ENCODE peak calls at places on chromosomes 4 and X, in eight cellular contexts. V, K, Z, J, C, I, T and G are unnamed samples.

GRCh38 chr4:80184791-80185756 is 12.2 kb upstream of the PRDM8 start:
- DNase-seq in V (no peak), I (no peak), C (no peak), Z (no peak), J (no peak), T (no peak), K (no peak), G (no peak)

GRCh38 chrX:110449312-110449711 is 90.7 kb downstream of the RTL9 start:
- DNase-seq in Z (no peak), T (no peak), I (no peak), J (no peak), V (no peak), K (no peak), C (no peak), G (no peak)

GRCh38 chr4:123922847-123923246 is 526.3 kb downstream of the SPRY1 start:
- DNase-seq in K (no peak), J (no peak), Z (no peak), C (no peak), V (no peak), T (no peak), I (no peak), G (no peak)

GRCh38 chr4:185213829-185214228 is 4.4 kb downstream of the SNX25 start:
- DNase-seq in C (no peak), T (no peak), K (no peak), V (no peak), I (no peak), Z (no peak), J (no peak), G (no peak)

GRCh38 chrX:43953218-43953617 is 20.0 kb downstream of the NDP start:
- DNase-seq in I (no peak), Z (no peak), J (no peak), T (no peak), C (no peak), K (peak; percentile 11), V (no peak), G (no peak)

GRCh38 chrX:129793604-129794191 is 13.9 kb downstream of the SASH3 start:
- DNase-seq in I (no peak), T (no peak), V (no peak), C (no peak), Z (no peak), J (no peak), K (no peak), G (no peak)

GRCh38 chr4:55947912-55948725 is 626 bp upstream of the CEP135 start:
- DNase-seq in J (no peak), I (peak; percentile 90), T (no peak), Z (no peak), C (peak; percentile 77), K (peak; percentile 92), V (peak; percentile 93), G (peak; percentile 60)

GRCh38 chrX:54930291-54931049 is 9.8 kb downstream of the TRO start:
- DNase-seq in C (no peak), K (no peak), J (no peak), I (no peak), T (no peak), V (no peak), Z (no peak), G (no peak)

GRCh38 chrX:46837543-46838481 is 969 bp downstream of the RP2 start:
- DNase-seq in C (no peak), J (peak; percentile 20), T (no peak), Z (no peak), I (no peak), V (no peak), K (peak; percentile 40), G (no peak)

GRCh38 chr4:38060829-38061431 is 100.7 kb downstream of the PTTG2 start:
- DNase-seq in J (no peak), C (no peak), V (no peak), K (peak; percentile 56), I (no peak), T (no peak), Z (no peak), G (no peak)

GRCh38 chr4:119337010-119337409 is 15.1 kb upstream of the FABP2 start:
- DNase-seq in T (no peak), C (peak; percentile 3), V (no peak), Z (no peak), J (no peak), K (no peak), I (no peak), G (no peak)

GRCh38 chr4:4847011-4847410 is 12.5 kb upstream of the MSX1 start:
- DNase-seq in I (no peak), T (no peak), K (no peak), C (no peak), J (no peak), Z (no peak), V (no peak), G (no peak)

GRCh38 chr4:84099591-84099990 is 399.5 kb downstream of the NKX6-1 start:
- DNase-seq in I (no peak), Z (no peak), K (peak; percentile 0), J (no peak), V (no peak), T (no peak), C (no peak), G (no peak)

DNA sequence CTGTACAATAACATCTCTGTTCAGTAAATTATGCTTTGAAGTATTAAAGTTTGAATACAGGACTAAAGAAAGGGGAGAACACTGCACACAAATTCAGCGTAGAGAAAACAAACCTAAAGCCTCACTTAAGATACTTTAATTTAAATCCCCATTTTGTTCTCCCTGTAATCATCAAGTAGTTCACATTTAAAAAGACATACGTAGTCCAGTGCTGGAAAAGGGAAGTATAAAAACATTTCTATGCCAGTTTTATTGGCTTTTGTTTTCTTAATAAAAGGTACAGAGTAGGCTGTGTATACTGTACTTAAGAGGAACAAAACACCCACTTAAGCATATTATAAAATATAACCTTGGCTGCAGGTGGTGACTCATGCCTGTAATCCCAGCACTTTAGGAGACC is 101.6 kb downstream of the FGF16 start:
- DNase-seq in T (no peak), I (no peak), V (no peak), C (no peak), Z (no peak), K (no peak), J (no peak), G (no peak)
- TF ChIP-seq CTCF in T (no peak), I (no peak), V (no peak), C (no peak), Z (no peak), K (no peak), J (no peak), G (no peak)

GRCh38 chr4:168636040-168636439 is 139.2 kb downstream of the PALLD start:
- DNase-seq in J (no peak), T (no peak), K (no peak), I (no peak), C (no peak), V (no peak), Z (no peak), G (no peak)
- H3K4me3 ChIP-seq in J (no peak overlapping the region), T (no peak overlapping the region), K (no peak overlapping the region), I (no peak overlapping the region), C (no peak overlapping the region), V (no peak overlapping the region), Z (no peak overlapping the region), G (no peak overlapping the region)

GRCh38 chrX:16212436-16212835 is 45.2 kb downstream of the MAGEB17 start:
- DNase-seq in K (no peak), C (no peak), T (no peak), V (no peak), J (no peak), I (no peak), Z (peak; percentile 2), G (no peak)
- TF ChIP-seq CTCF in K (peak; percentile 36), C (peak; percentile 31), T (no peak), V (peak; percentile 31), J (no peak), I (peak; percentile 17), Z (no peak), G (peak; percentile 55)

GRCh38 chr4:1711055-1711905 is 839 bp downstream of the SLBP start:
- DNase-seq in V (no peak), J (peak; percentile 77), K (peak; percentile 44), T (no peak), I (no peak), C (no peak), Z (no peak), G (no peak)

GRCh38 chr4:1706358-1706757 is 5.8 kb downstream of the SLBP start:
- DNase-seq in T (no peak), V (no peak), Z (no peak), K (no peak), I (no peak), C (no peak), J (no peak), G (no peak)

GRCh38 chr4:1705732-1706131 is 6.4 kb downstream of the SLBP start:
- DNase-seq in V (no peak), T (no peak), J (no peak), I (no peak), C (no peak), K (no peak), Z (no peak), G (no peak)

GRCh38 chr4:1711906-1712215 is 258 bp downstream of the SLBP start:
- DNase-seq in I (no peak), V (no peak), J (no peak), Z (no peak), K (no peak), T (no peak), C (no peak), G (no peak)

DNA sequence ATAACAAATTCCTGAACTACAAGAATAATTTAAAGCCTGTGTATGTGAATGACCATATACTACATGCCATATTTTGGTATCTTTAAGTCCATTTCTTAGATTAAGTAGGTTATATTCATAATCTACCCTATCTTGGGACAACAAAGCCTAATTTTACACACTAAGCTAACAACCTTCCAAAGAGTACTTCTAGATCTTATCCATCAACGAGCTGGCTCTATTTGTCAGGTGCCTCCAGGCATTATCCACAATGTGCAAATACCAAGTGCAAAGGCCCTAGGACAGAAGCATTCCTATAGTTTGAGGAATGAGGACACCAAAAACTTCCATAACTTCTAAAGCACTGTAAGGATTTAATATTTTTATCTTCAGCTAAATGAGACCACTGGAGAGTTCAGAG is 3.5 kb downstream of the SLBP start:
- DNase-seq in C (no peak), I (no peak), K (no peak), J (no peak), V (no peak), T (no peak), Z (no peak), G (no peak)
- H3K4me3 ChIP-seq in C (no peak overlapping the region), I (no peak overlapping the region), K (no peak overlapping the region), J (no peak overlapping the region), V (no peak overlapping the region), T (no peak overlapping the region), Z (no peak overlapping the region), G (no peak overlapping the region)